ENCODE peak calls at places on chromosomes 3 and 15, in four cellular contexts. One of them, this sample, is unnamed.

GRCh38 chr3:107942244-107942643 is 148.6 kb downstream of the CD47 start:
- DNase-seq in astrocyte of the spinal cord: no peak
- DNase-seq in A549: no peak
- DNase-seq in psoas muscle: no peak
- DNase-seq in this sample: no peak

GRCh38 chr3:113097821-113098516 is 107.2 kb downstream of the GTPBP8 start:
- DNase-seq in astrocyte of the spinal cord: peak
- DNase-seq in A549: peak
- DNase-seq in psoas muscle: no peak
- DNase-seq in this sample: peak

GRCh38 chr3:16466822-16467221 is 46.7 kb downstream of the RFTN1 start:
- DNase-seq in astrocyte of the spinal cord: no peak
- DNase-seq in A549: no peak
- DNase-seq in psoas muscle: no peak
- DNase-seq in this sample: no peak

GRCh38 chr15:60899322-60899966 is 329.7 kb downstream of the RORA start:
- DNase-seq in astrocyte of the spinal cord: no peak
- DNase-seq in A549: no peak
- DNase-seq in psoas muscle: no peak
- DNase-seq in this sample: no peak

GRCh38 chr3:153513236-153513635 is 351.2 kb downstream of the RAP2B start:
- DNase-seq in astrocyte of the spinal cord: no peak
- DNase-seq in A549: peak
- DNase-seq in psoas muscle: no peak
- DNase-seq in this sample: peak

GRCh38 chr3:187799942-187800637 is 54.8 kb upstream of the BCL6 start:
- DNase-seq in astrocyte of the spinal cord: no peak
- DNase-seq in A549: no peak
- DNase-seq in psoas muscle: no peak
- DNase-seq in this sample: no peak

GRCh38 chr15:82804575-82804949 is 1.3 kb downstream of the FSD2 start:
- DNase-seq in astrocyte of the spinal cord: no peak
- DNase-seq in A549: no peak
- DNase-seq in psoas muscle: no peak
- DNase-seq in this sample: no peak

GRCh38 chr3:196193738-196194541 is 17.3 kb downstream of the ZDHHC19 start:
- DNase-seq in astrocyte of the spinal cord: no peak
- DNase-seq in A549: no peak
- DNase-seq in psoas muscle: peak
- DNase-seq in this sample: no peak

GRCh38 chr3:1987983-1988382 is 110.7 kb upstream of the CNTN4 start:
- DNase-seq in astrocyte of the spinal cord: no peak
- DNase-seq in A549: peak
- DNase-seq in psoas muscle: no peak
- DNase-seq in this sample: peak

GRCh38 chr3:155243512-155243921 is 50.0 kb downstream of the STRIT1 start:
- DNase-seq in astrocyte of the spinal cord: peak
- DNase-seq in A549: no peak
- DNase-seq in psoas muscle: no peak
- DNase-seq in this sample: peak

GRCh38 chr15:33126559-33127290 is 67.8 kb downstream of the FMN1 start:
- DNase-seq in astrocyte of the spinal cord: peak
- DNase-seq in A549: peak
- DNase-seq in psoas muscle: peak
- DNase-seq in this sample: peak

GRCh38 chr15:80003171-80003570 is 32.2 kb upstream of the BCL2A1 start:
- DNase-seq in astrocyte of the spinal cord: no peak
- DNase-seq in A549: no peak
- DNase-seq in psoas muscle: no peak
- DNase-seq in this sample: no peak

GRCh38 chr15:28876131-28876844 is 9.5 kb upstream of the APBA2 start:
- DNase-seq in astrocyte of the spinal cord: no peak
- DNase-seq in A549: no peak
- DNase-seq in psoas muscle: no peak
- DNase-seq in this sample: no peak

GRCh38 chr15:25846377-25846776 is 16.8 kb downstream of the ATP10A start:
- DNase-seq in astrocyte of the spinal cord: no peak
- DNase-seq in A549: no peak
- DNase-seq in psoas muscle: no peak
- DNase-seq in this sample: no peak

GRCh38 chr15:48966595-48967301 is 3.0 kb upstream of the SHC4 start:
- DNase-seq in astrocyte of the spinal cord: peak
- DNase-seq in A549: no peak
- DNase-seq in psoas muscle: no peak
- DNase-seq in this sample: peak

GRCh38 chr3:157581331-157581730 is 78.1 kb upstream of the VEPH1 start:
- DNase-seq in astrocyte of the spinal cord: peak
- DNase-seq in A549: no peak
- DNase-seq in psoas muscle: no peak
- DNase-seq in this sample: peak

GRCh38 chr3:132879651-132880050 is 157.4 kb upstream of the NPHP3 start:
- DNase-seq in astrocyte of the spinal cord: no peak
- DNase-seq in A549: no peak
- DNase-seq in psoas muscle: no peak
- DNase-seq in this sample: no peak

GRCh38 chr15:86316216-86316615 is 236.5 kb downstream of the AGBL1 start:
- DNase-seq in astrocyte of the spinal cord: no peak
- DNase-seq in A549: no peak
- DNase-seq in psoas muscle: no peak
- DNase-seq in this sample: no peak

GRCh38 chr15:80207887-80208286 is 44.1 kb downstream of the CTXND1 start:
- DNase-seq in astrocyte of the spinal cord: no peak
- DNase-seq in A549: peak
- DNase-seq in psoas muscle: no peak
- DNase-seq in this sample: no peak

DNA sequence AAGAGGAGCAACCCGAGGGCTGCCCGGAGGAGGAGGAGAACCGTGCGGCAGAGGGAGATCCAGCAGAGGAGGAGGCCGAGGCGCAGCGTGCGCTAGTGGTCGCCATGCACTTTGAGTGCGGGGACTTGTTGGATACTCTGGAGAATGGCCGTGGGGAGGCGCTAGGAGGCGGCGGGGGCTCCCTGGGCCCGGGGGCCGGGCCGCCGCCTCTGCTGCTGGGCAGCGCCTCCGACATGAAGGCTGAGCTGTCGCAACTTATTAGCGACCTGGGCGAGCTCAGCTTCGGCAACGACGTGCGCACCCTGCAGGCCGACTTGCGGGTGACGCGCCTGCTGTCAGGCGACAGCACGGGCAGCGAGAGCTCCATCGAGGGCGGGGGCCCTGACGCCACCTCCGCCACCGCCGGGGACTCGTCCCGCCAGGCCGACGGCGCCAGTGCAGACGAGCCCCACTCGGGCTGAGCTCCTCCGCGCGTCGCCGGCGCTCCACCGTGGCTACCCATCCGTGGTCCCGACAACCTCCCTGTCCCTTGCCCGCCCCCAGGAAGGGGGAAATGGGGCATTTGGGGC is 2.0 kb downstream of the FAM43A start:
- DNase-seq in astrocyte of the spinal cord: peak
- DNase-seq in A549: peak
- DNase-seq in psoas muscle: peak
- DNase-seq in this sample: peak
- TF ChIP-seq CTCF in astrocyte of the spinal cord: peak
- TF ChIP-seq CTCF in A549: peak
- TF ChIP-seq CTCF in psoas muscle: peak
- TF ChIP-seq CTCF in this sample: peak

GRCh38 chr15:63597821-63598220 is 634 bp downstream of the FBXL22 start:
- DNase-seq in astrocyte of the spinal cord: no peak
- DNase-seq in A549: no peak
- DNase-seq in psoas muscle: no peak
- DNase-seq in this sample: no peak

GRCh38 chr15:63596666-63597032 is 538 bp upstream of the FBXL22 start:
- DNase-seq in astrocyte of the spinal cord: no peak
- DNase-seq in A549: no peak
- DNase-seq in psoas muscle: no peak
- DNase-seq in this sample: peak

GRCh38 chr15:63598467-63599400 is 1.5 kb downstream of the FBXL22 start:
- DNase-seq in astrocyte of the spinal cord: no peak
- DNase-seq in A549: no peak
- DNase-seq in psoas muscle: no peak
- DNase-seq in this sample: peak

GRCh38 chr15:63595688-63596087 is 1.5 kb upstream of the FBXL22 start:
- DNase-seq in astrocyte of the spinal cord: no peak
- DNase-seq in A549: no peak
- DNase-seq in psoas muscle: no peak
- DNase-seq in this sample: no peak

GRCh38 chr15:63597033-63597790 is at the start of gene FBXL22:
- DNase-seq in astrocyte of the spinal cord: peak
- DNase-seq in A549: no peak
- DNase-seq in psoas muscle: peak
- DNase-seq in this sample: peak
- H3K4me3 ChIP-seq in astrocyte of the spinal cord: no peak
- H3K4me3 ChIP-seq in A549: no peak
- H3K4me3 ChIP-seq in psoas muscle: peak
- H3K4me3 ChIP-seq in this sample: peak

GRCh38 chr3:14577897-14578296 is 37.8 kb upstream of the GRIP2 start:
- DNase-seq in astrocyte of the spinal cord: no peak
- DNase-seq in A549: no peak
- DNase-seq in psoas muscle: no peak
- DNase-seq in this sample: no peak
- TF ChIP-seq CTCF in astrocyte of the spinal cord: no peak
- TF ChIP-seq CTCF in A549: peak
- TF ChIP-seq CTCF in psoas muscle: no peak
- TF ChIP-seq CTCF in this sample: no peak

GRCh38 chr3:125591116-125591755 is 4.1 kb downstream of the OSBPL11 start:
- DNase-seq in astrocyte of the spinal cord: no peak
- DNase-seq in A549: no peak
- DNase-seq in psoas muscle: no peak
- DNase-seq in this sample: no peak

GRCh38 chr3:125589743-125590142 is 5.6 kb downstream of the OSBPL11 start:
- DNase-seq in astrocyte of the spinal cord: no peak
- DNase-seq in A549: no peak
- DNase-seq in psoas muscle: no peak
- DNase-seq in this sample: peak

GRCh38 chr3:125582707-125583106 is 12.6 kb downstream of the OSBPL11 start:
- DNase-seq in astrocyte of the spinal cord: no peak
- DNase-seq in A549: no peak
- DNase-seq in psoas muscle: no peak
- DNase-seq in this sample: peak

GRCh38 chr3:125585595-125586223 is 9.6 kb downstream of the OSBPL11 start:
- DNase-seq in astrocyte of the spinal cord: peak
- DNase-seq in A549: peak
- DNase-seq in psoas muscle: no peak
- DNase-seq in this sample: peak

DNA sequence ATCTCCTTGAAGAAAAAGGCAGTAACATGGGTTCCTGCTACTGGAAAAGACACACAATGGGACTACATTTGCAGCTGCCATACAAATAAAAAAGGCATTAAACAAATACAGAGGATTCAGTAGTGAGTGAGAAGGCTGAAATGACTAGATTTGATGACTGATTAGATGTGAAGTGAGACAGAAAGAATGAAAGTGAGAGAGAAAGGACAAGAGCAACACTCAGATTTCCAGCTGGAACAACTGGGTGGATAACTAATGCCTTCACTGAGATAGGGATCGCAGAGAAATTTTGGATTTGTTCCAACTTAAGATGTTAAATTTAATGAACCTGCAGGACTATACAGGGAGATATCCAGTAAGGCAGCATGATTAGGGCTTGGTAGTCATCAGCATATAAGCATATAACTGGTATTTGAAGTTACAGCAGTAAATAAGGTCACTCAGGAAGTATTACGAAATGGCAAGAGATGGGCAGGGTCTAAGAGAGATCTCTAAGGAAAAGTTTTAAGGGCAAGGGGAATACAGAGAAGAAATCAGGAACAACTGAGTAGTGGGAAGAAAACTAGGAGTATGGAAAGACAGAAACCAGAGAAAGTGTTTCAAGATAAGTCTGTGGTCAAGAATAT is 8.1 kb downstream of the OSBPL11 start:
- DNase-seq in astrocyte of the spinal cord: no peak
- DNase-seq in A549: no peak
- DNase-seq in psoas muscle: no peak
- DNase-seq in this sample: no peak
- H3K4me3 ChIP-seq in astrocyte of the spinal cord: no peak
- H3K4me3 ChIP-seq in A549: no peak
- H3K4me3 ChIP-seq in psoas muscle: no peak
- H3K4me3 ChIP-seq in this sample: no peak

GRCh38 chr15:66921319-66921718 is 144.1 kb upstream of the SMAD3 start:
- DNase-seq in astrocyte of the spinal cord: no peak
- DNase-seq in A549: no peak
- DNase-seq in psoas muscle: peak
- DNase-seq in this sample: no peak

GRCh38 chr15:66925721-66926120 is 139.7 kb upstream of the SMAD3 start:
- DNase-seq in astrocyte of the spinal cord: no peak
- DNase-seq in A549: no peak
- DNase-seq in psoas muscle: no peak
- DNase-seq in this sample: no peak

GRCh38 chr15:66922608-66923007 is 142.8 kb upstream of the SMAD3 start:
- DNase-seq in astrocyte of the spinal cord: no peak
- DNase-seq in A549: no peak
- DNase-seq in psoas muscle: no peak
- DNase-seq in this sample: no peak

GRCh38 chr15:66924889-66925288 is 140.5 kb upstream of the SMAD3 start:
- DNase-seq in astrocyte of the spinal cord: no peak
- DNase-seq in A549: no peak
- DNase-seq in psoas muscle: no peak
- DNase-seq in this sample: no peak

GRCh38 chr15:66923438-66923881 is 141.9 kb upstream of the SMAD3 start:
- DNase-seq in astrocyte of the spinal cord: peak
- DNase-seq in A549: peak
- DNase-seq in psoas muscle: no peak
- DNase-seq in this sample: peak
- TF ChIP-seq CTCF in astrocyte of the spinal cord: peak
- TF ChIP-seq CTCF in A549: peak
- TF ChIP-seq CTCF in psoas muscle: no peak
- TF ChIP-seq CTCF in this sample: peak

DNA sequence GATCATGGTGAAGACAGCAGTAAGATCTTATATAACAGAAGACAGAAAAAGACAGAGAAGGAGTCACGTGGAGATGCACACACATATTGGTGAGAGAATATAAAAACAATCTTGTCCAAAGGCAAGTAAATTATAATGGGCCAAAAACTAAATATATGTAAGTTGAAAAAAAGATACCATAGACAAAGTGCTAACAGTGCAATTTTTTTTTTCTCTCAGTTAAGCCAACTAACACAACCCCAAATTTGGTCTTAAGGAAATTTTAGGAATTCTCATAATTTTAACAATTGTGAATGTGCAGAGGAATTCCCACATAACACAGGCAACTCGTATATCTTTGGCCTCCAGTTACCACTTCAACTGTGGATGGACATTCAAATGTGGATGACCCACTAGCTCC is 432.2 kb downstream of the SOX2 start:
- DNase-seq in astrocyte of the spinal cord: no peak
- DNase-seq in A549: no peak
- DNase-seq in psoas muscle: no peak
- DNase-seq in this sample: no peak
- H3K4me3 ChIP-seq in astrocyte of the spinal cord: no peak
- H3K4me3 ChIP-seq in A549: no peak
- H3K4me3 ChIP-seq in psoas muscle: no peak
- H3K4me3 ChIP-seq in this sample: no peak

GRCh38 chr15:100849021-100849831 is 30.4 kb upstream of the ALDH1A3 start:
- DNase-seq in astrocyte of the spinal cord: peak
- DNase-seq in A549: peak
- DNase-seq in psoas muscle: peak
- DNase-seq in this sample: peak
- TF ChIP-seq CTCF in astrocyte of the spinal cord: peak
- TF ChIP-seq CTCF in A549: peak
- TF ChIP-seq CTCF in psoas muscle: peak
- TF ChIP-seq CTCF in this sample: no peak

GRCh38 chr3:150370982-150371381 is 37.1 kb upstream of the TSC22D2 start:
- DNase-seq in astrocyte of the spinal cord: peak
- DNase-seq in A549: no peak
- DNase-seq in psoas muscle: no peak
- DNase-seq in this sample: peak
- H3K4me3 ChIP-seq in astrocyte of the spinal cord: peak
- H3K4me3 ChIP-seq in A549: peak
- H3K4me3 ChIP-seq in psoas muscle: peak
- H3K4me3 ChIP-seq in this sample: peak

This sample was measured in choroid plexus epithelial cell.